ENCODE peak calls at places on chromosomes 7 and 10, in ten cellular contexts. E, Z, S, I, O, A, D, Y, R and P are unnamed samples.

GRCh38 chr10:490256-490655 is 199.2 kb downstream of the DIP2C start:
- DNase-seq in I (peak), Y (no peak), D (no peak), Z (no peak), R (peak), O (no peak), A (peak), E (peak), S (peak), P (peak)

GRCh38 chr7:80488406-80488805 is 23.5 kb downstream of the GNAT3 start:
- DNase-seq in E (no peak), Y (no peak), R (no peak), Z (no peak), A (no peak), O (no peak), D (no peak), S (no peak), I (no peak), P (no peak)

GRCh38 chr7:131238260-131238940 is 89.3 kb upstream of the MKLN1 start:
- DNase-seq in Y (no peak), R (no peak), O (no peak), D (peak), A (no peak), S (no peak), E (no peak), Z (peak), I (no peak), P (no peak)

GRCh38 chr10:43188702-43189101 is 50.5 kb downstream of the CSGALNACT2 start:
- DNase-seq in Z (no peak), D (no peak), A (no peak), R (no peak), I (no peak), E (no peak), S (no peak), Y (no peak), O (no peak), P (no peak)

GRCh38 chr7:99004216-99004615 is 125.9 kb downstream of the TRRAP start:
- DNase-seq in A (peak), O (no peak), E (no peak), Y (no peak), S (peak), Z (no peak), I (no peak), D (no peak), R (no peak), P (no peak)

GRCh38 chr7:46153951-46154787 is 233.1 kb upstream of the IGFBP3 start:
- DNase-seq in D (peak), A (no peak), Z (peak), I (no peak), S (no peak), O (no peak), R (no peak), E (no peak), Y (no peak), P (no peak)

GRCh38 chr7:78254397-78255055 is 456.0 kb downstream of the PHTF2 start:
- DNase-seq in E (no peak), I (no peak), Y (no peak), O (no peak), S (no peak), A (no peak), Z (no peak), R (no peak), D (no peak), P (no peak)

GRCh38 chr7:48300301-48300700 is 129.0 kb downstream of the ABCA13 start:
- DNase-seq in Z (no peak), S (no peak), Y (no peak), A (no peak), D (no peak), I (no peak), O (no peak), E (no peak), R (no peak), P (no peak)

GRCh38 chr7:5296627-5297226 is 14.0 kb downstream of the SLC29A4 start:
- DNase-seq in R (no peak), E (no peak), S (no peak), O (peak), Z (no peak), D (no peak), I (no peak), A (no peak), Y (peak), P (no peak)

GRCh38 chr7:134513169-134513752 is 14.1 kb upstream of the AKR1B10 start:
- DNase-seq in S (no peak), E (no peak), A (no peak), Y (peak), Z (peak), R (peak), I (peak), O (peak), D (peak), P (no peak)

GRCh38 chr7:38660427-38661099 is 29.4 kb upstream of the AMPH start:
- DNase-seq in Y (no peak), R (no peak), O (peak), I (peak), S (no peak), D (peak), Z (peak), E (no peak), A (peak), P (no peak)

GRCh38 chr7:80881361-80881760 is 37.5 kb downstream of the SEMA3C start:
- DNase-seq in Z (no peak), O (no peak), A (no peak), S (no peak), R (no peak), I (no peak), Y (no peak), E (no peak), D (no peak), P (no peak)

GRCh38 chr10:26437637-26438461 is at the start of gene APBB1IP:
- DNase-seq in Y (no peak), R (peak), A (peak), D (no peak), O (no peak), S (peak), Z (no peak), I (peak), E (peak), P (no peak)

GRCh38 chr10:103578782-103579382 is 85.4 kb downstream of the NEURL1 start:
- DNase-seq in S (no peak), I (peak), O (no peak), R (peak), A (no peak), E (no peak), Z (peak), D (peak), Y (no peak), P (no peak)

GRCh38 chr10:90227786-90228185 is 526.4 kb downstream of the KIF20B start:
- DNase-seq in Z (no peak), D (no peak), S (no peak), A (no peak), R (no peak), Y (no peak), O (no peak), E (no peak), I (no peak), P (no peak)

GRCh38 chr7:6556196-6556595 is 4.9 kb upstream of the GRID2IP start:
- DNase-seq in S (no peak), R (peak), D (no peak), Z (no peak), Y (no peak), E (no peak), I (peak), A (no peak), O (no peak), P (no peak)

GRCh38 chr7:2520808-2521146 is 1.2 kb downstream of the LFNG start:
- DNase-seq in A (no peak), Y (no peak), E (no peak), Z (no peak), O (no peak), D (no peak), R (no peak), S (no peak), I (peak), P (no peak)
- TF ChIP-seq EP300 in A (no peak), Y (no peak), E (no peak), Z (no peak), O (no peak), D (no peak), R (no peak), S (no peak), I (no peak), P (no peak)

GRCh38 chr7:55258631-55259030 is 106.5 kb upstream of the LANCL2 start:
- DNase-seq in O (no peak), S (no peak), D (peak), A (no peak), R (no peak), I (no peak), Z (no peak), Y (no peak), E (no peak), P (no peak)
- TF ChIP-seq EP300 in O (no peak), S (no peak), D (no peak), A (no peak), R (no peak), I (no peak), Z (no peak), Y (no peak), E (no peak), P (no peak)

GRCh38 chr10:129342385-129342784 is 124.7 kb upstream of the MGMT start:
- DNase-seq in Z (no peak), O (no peak), D (no peak), S (no peak), E (no peak), A (no peak), Y (no peak), R (no peak), I (no peak), P (no peak)
- TF ChIP-seq EP300 in Z (no peak), O (no peak), D (no peak), S (no peak), E (no peak), A (no peak), Y (no peak), R (no peak), I (no peak), P (no peak)

GRCh38 chr7:149144996-149145850 is 2.0 kb upstream of the ZNF398 start:
- DNase-seq in Y (peak), O (no peak), E (no peak), A (peak), I (no peak), D (no peak), R (no peak), S (no peak), Z (no peak), P (no peak)
- TF ChIP-seq EP300 in Y (no peak), O (no peak), E (no peak), A (no peak), I (no peak), D (no peak), R (no peak), S (no peak), Z (no peak), P (no peak)

DNA sequence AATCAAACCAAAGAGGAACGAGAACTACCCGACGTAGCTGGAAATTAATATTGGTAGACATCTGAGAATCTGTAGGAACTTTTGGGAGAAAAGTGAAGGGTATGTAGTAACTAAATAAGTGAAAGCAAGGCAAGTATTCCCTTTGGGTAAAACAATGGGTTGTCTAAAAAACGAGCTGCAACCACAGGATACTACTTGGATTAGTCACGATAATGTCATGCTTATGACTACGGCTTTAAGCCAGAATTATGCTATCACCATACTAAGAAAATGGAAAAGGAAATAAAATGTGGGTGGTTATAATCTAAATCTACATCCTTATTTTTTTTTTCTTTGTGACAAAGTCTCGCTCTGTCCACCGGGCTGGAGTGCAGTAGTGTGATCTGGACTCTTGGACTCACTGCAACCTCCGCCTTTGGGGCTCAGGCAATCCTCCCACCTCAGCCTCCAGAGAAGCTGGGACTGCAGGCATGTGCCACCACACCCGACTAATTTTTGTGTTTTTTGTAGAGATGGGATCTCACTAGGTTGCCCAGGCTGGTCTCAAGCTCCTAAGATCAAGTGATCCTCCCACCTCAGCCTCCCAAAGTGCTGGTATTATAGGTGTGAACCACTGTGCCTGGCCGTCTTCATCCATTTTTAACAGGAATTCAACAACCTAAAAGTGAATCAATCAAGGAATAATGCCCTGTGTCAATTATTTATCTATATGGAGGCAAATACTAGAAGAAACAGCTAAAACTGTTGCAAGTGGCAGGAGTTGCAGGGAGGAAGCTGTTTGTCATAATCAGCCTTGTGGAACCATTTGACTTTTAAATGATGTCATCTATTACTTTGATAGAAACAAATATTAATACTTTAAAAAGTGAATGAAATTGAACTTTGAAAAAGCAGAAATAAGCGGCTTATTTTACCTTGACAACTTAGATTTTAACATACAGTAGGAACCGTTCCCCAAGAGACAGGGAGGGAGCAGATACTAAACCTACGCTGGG is 189.3 kb downstream of the PRPF18 start:
- DNase-seq in D (no peak), Y (no peak), E (no peak), Z (no peak), S (no peak), O (no peak), I (no peak), R (no peak), A (no peak), P (no peak)
- TF ChIP-seq EP300 in D (no peak), Y (no peak), E (no peak), Z (no peak), S (no peak), O (peak), I (no peak), R (no peak), A (no peak), P (no peak)

GRCh38 chr7:150375662-150376521 is 3.2 kb upstream of the ZNF775 start:
- DNase-seq in I (peak), R (no peak), O (no peak), E (no peak), Y (no peak), D (no peak), Z (no peak), S (no peak), A (no peak), P (no peak)

GRCh38 chr7:150378853-150379589 is at the start of gene ZNF775:
- DNase-seq in R (peak), A (peak), D (peak), Z (peak), O (peak), E (peak), Y (peak), I (peak), S (peak), P (peak)

GRCh38 chr7:150378115-150378852 is 846 bp upstream of the ZNF775 start:
- DNase-seq in O (peak), S (no peak), Y (peak), D (peak), I (peak), Z (peak), R (peak), A (peak), E (peak), P (peak)

GRCh38 chr7:150376560-150376959 is 2.6 kb upstream of the ZNF775 start:
- DNase-seq in R (no peak), E (no peak), Z (no peak), D (no peak), S (no peak), Y (no peak), O (no peak), I (no peak), A (no peak), P (no peak)

GRCh38 chr7:150377116-150377979 is 1.8 kb upstream of the ZNF775 start:
- DNase-seq in Y (no peak), O (no peak), S (no peak), D (no peak), E (no peak), A (no peak), R (no peak), I (peak), Z (no peak), P (peak)
- TF ChIP-seq EP300 in Y (no peak), O (no peak), S (no peak), D (no peak), E (no peak), A (no peak), R (no peak), I (no peak), Z (no peak), P (no peak)

DNA sequence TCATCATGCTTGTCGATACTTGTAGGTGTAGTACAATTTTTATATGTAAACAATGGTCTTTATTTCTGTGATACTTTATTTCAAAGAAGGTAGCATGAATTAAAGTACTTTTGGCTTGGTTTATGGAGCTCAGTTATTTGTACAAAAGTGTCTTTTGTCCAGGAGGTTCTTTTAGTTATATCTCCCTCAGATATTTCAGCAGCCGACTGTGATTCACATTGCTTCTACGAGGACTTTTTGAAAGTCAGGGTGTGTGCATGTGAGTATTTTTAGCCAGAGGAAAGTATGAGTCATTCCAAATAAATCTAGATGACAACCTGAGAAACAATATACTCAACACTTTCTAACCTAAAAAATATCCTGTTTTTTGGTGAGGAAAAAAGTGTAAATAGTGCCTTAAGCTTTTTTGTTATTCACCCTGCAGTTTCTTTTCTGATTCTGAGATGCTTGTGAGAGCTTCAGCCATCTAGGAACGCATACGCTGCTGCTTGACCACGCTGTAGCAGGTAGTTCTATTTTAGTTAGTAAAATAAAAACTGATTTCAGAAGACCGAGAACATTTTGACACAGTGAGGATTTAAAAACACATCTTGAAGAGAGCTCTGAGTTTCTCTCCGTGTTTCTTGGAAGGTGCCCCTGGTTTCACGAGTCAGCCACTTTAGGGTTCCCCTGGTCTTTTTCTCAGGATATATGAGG is 532 bp upstream of the SUN1 start:
- DNase-seq in D (peak), Y (no peak), E (no peak), A (no peak), I (no peak), R (no peak), Z (peak), O (no peak), S (no peak), P (peak)
- TF ChIP-seq EP300 in D (no peak), Y (no peak), E (peak), A (peak), I (no peak), R (no peak), Z (no peak), O (peak), S (no peak), P (peak)